ENCODE peak calls at places on chromosomes 12 and 14, in four cellular contexts. K is astrocyte of the spinal cord, U is omental fat pad, T is HCT116. L is an unnamed sample.

GRCh38 chr12:44874981-44875416 is 1.1 kb downstream of the NELL2 start:
- DNase-seq in T (no peak), K (no peak), U (no peak), L (peak; percentile 37)

GRCh38 chr12:69739287-69740191 is 879 bp downstream of the RAB3IP start:
- DNase-seq in K (peak; percentile 38), T (peak; percentile 4), U (no peak), L (peak; percentile 71)

GRCh38 chr14:32331227-32331597 is 2.1 kb downstream of the AKAP6 start:
- DNase-seq in K (no peak), T (no peak), U (no peak), L (no peak)

GRCh38 chr12:95205685-95206084 is 11.6 kb downstream of the FGD6 start:
- DNase-seq in U (no peak), K (peak; percentile 88), T (no peak), L (no peak)

GRCh38 chr12:32309811-32310755 is 89.3 kb upstream of the FGD4 start:
- DNase-seq in T (no peak), K (no peak), U (no peak), L (no peak)

GRCh38 chr14:31858868-31859267 is 218.2 kb upstream of the ARHGAP5 start:
- DNase-seq in U (no peak), K (peak; percentile 58), T (no peak), L (no peak)

GRCh38 chr12:11677752-11678151 is 28.3 kb downstream of the ETV6 start:
- DNase-seq in K (no peak), U (no peak), T (no peak), L (no peak)

GRCh38 chr12:1791104-1791927 is 29.0 kb upstream of the LRTM2 start:
- DNase-seq in U (no peak), T (peak; percentile 38), K (peak; percentile 69), L (peak; percentile 70)

GRCh38 chr14:24146622-24146977 is 190 bp upstream of the PSME2 start:
- DNase-seq in T (peak; percentile 94), U (peak; percentile 80), K (peak; percentile 99), L (peak; percentile 97)

GRCh38 chr14:76473381-76474263 is 97.7 kb downstream of the ESRRB start:
- DNase-seq in U (no peak), T (no peak), K (peak; percentile 6), L (peak; percentile 42)

GRCh38 chr12:92987846-92988621 is 58.9 kb upstream of the EEA1 start:
- DNase-seq in U (no peak), K (no peak), T (no peak), L (peak; percentile 55)

GRCh38 chr14:60339571-60339970 is 90.5 kb downstream of the PPM1A start:
- DNase-seq in K (no peak), T (no peak), U (no peak), L (no peak)

GRCh38 chr12:104844123-104844522 is 114.0 kb downstream of the SLC41A2 start:
- DNase-seq in T (no peak), U (no peak), K (no peak), L (no peak)

GRCh38 chr12:12999276-12999958 is 648 bp downstream of the HEBP1 start:
- DNase-seq in U (no peak), T (no peak), K (no peak), L (no peak)

DNA sequence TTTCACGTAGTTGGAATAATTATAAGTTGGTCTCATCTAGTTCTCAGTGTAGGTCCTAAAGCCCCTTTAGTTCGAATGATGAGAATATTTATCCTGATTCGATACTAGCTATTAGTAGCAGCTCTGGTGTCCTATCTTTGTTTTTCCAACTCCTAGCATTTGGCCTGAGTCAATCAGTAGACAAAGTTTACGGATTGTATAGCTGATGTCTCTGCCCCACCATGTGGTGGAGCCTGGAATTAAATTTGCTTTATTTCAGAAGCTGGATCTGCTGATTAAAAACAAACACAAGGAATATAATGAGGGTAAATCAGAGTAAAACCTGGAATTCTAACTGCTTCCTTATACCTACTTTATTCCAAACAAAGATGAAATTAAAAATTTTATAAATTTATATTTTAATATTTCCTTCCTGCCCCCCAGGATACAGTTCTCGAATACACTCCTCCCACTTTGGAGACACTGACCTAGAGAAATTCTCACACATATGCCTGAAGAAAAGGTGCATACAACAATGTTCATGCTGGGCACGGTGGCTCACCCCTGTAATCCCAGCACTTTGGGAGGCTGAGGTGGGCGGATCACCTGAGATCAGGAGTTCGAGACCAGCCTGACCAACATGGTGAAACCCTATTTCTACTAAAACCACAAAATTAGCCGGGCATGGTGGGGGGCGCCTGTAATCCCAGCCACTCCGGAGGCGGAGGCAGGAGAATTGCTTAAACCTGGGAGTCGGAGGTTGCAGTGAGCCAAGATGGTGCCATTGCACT is 7.6 kb upstream of the BRMS1L start:
- DNase-seq in K (peak; percentile 55), T (no peak), U (no peak), L (peak; percentile 40)
- TF ChIP-seq CTCF in K (peak; percentile 61), T (peak; percentile 42), U (no peak), L (peak; percentile 28)

DNA sequence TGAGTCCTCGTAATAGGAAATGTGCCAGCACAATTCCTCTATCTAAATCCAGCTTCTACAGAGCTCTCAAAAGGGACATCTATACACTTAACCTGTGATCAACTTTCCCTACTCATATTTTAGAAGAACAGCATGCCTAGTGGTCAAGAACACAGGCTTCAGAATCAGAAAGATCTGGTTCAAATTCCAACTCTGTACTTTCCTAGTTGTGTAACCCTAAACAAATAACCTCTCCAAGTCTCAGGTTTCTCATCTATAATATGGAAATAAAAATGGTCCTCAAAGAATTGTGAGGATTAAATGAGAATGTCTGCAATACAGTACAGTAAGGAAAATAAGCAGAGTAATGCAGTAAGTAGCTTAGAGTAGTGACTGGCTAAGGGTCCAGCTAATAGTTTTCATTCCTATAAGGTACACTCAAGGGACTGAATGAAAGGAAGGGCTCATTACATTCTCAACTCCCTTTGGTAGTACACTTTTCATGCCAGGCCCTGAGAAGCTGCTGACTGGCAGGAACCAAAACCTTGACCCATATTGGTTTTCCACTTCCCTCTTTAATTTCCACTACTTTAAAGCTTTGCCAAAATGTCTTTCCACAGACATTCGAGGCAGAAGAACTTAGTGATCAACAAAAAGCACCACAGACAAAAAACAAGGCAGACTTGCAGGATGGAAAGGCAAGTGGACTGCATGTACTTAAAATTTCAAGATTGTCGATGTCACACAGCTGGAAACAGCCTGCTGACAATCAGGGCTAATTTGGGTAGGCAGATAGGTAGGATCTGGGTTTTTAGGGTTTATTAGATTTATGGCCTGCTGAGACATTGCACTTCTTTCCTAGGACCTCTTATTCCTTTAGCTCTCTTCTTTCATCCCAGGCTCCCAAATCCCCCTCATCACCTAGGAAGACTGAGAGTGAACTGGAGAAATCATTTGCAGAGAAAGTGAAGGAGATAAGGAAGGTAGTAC is 4.3 kb downstream of the CCDC196 start:
- DNase-seq in U (no peak), K (no peak), T (no peak), L (no peak)
- TF ChIP-seq CTCF in U (no peak), K (no peak), T (no peak), L (no peak)

GRCh38 chr12:110619534-110619953 is 5.6 kb downstream of the TCTN1 start:
- DNase-seq in K (no peak), U (no peak), T (no peak), L (peak; percentile 48)
- TF ChIP-seq CTCF in K (no peak), U (no peak), T (peak; percentile 4), L (no peak)

GRCh38 chr12:54369597-54370217 is 5.4 kb upstream of the GPR84 start:
- DNase-seq in T (no peak), K (no peak), U (no peak), L (no peak)
- TF ChIP-seq CTCF in T (no peak), K (no peak), U (no peak), L (no peak)

GRCh38 chr14:21026251-21026987 is 1.6 kb upstream of the NDRG2 start:
- DNase-seq in U (no peak), K (no peak), T (no peak), L (no peak)

GRCh38 chr14:21026988-21027315 is 2.1 kb upstream of the NDRG2 start:
- DNase-seq in U (no peak), K (no peak), T (no peak), L (no peak)

GRCh38 chr14:21024668-21025373 is at the start of gene NDRG2:
- DNase-seq in K (no peak), U (no peak), T (no peak), L (peak; percentile 78)

GRCh38 chr14:21023817-21024667 is 819 bp downstream of the NDRG2 start:
- DNase-seq in U (no peak), T (no peak), K (no peak), L (no peak)

DNA sequence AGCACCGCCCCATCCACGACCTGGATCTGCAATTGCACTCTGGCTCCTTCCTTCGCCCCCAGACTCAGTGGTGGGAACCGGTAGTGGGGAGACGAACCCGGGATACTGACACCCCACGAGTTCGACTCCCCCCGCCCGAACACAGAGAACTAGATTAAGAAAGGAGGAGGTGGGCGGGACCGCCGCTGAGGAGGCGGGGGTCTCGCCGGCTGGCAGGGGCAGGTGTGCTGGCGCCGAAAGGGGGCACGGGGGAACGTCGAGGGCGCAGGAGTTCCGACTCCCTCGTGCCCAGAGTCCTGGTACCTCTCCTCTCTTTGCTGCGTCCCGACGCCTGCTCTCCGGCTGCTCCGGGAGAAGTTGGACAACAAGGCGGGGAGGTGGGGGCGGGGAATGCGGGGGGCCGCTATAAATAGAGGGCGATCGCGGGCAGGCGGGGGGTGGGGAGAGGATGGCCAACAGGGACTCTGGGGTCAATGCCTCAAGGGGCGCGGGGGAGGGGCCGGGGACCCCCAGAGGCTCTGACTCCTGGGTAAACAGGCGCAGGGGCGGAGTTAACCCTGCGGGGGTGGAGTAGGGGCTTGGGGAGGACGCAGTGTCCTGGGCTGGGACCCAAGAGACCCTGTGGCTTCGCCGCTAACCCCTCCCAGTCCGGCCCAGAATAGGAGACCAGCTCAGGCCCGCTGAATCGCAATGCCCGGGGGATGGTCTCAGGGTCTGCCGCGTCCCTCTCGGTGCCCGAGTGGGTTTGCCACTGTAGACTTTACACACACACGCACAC is 702 bp upstream of the NDRG2 start:
- DNase-seq in U (no peak), K (no peak), T (no peak), L (no peak)
- TF ChIP-seq CTCF in U (no peak), K (no peak), T (no peak), L (no peak)